ENCODE peak calls at places on chromosomes 5 and 9, in eight cellular contexts. W is CD8-positive, alpha-beta T cell; J is upper lobe of left lung; D is endothelial cell of umbilical vein; C is DND-41; I is uterus; G is PC-3; K is kidney. N is an unnamed sample.

GRCh38 chr5:120535900-120536299 is 71.8 kb downstream of the PRR16 start:
- DNase-seq in W (no peak), J (no peak), D (no peak), C (no peak), I (no peak), G (peak; percentile 35), K (no peak), N (no peak)

GRCh38 chr9:108469654-108470053 is 386.1 kb downstream of the ACTL7B start:
- DNase-seq in W (no peak), J (no peak), D (peak; percentile 31), C (no peak), I (no peak), G (peak; percentile 83), K (no peak), N (no peak)

GRCh38 chr9:38277601-38278200 is 114.8 kb upstream of the ALDH1B1 start:
- DNase-seq in W (no peak), J (no peak), D (no peak), C (no peak), I (no peak), G (peak; percentile 9), K (no peak), N (no peak)

GRCh38 chr9:90956026-90956810 is 154.6 kb downstream of the SYK start:
- DNase-seq in W (no peak), J (no peak), D (no peak), C (no peak), I (no peak), G (no peak), K (no peak), N (no peak)

GRCh38 chr5:107814183-107814582 is 143.4 kb upstream of the EFNA5 start:
- DNase-seq in W (no peak), J (no peak), D (no peak), C (no peak), I (no peak), G (no peak), K (no peak), N (no peak)

GRCh38 chr9:73689091-73689870 is 537.6 kb downstream of the ANXA1 start:
- DNase-seq in W (no peak), J (no peak), D (no peak), C (no peak), I (no peak), G (no peak), K (no peak), N (no peak)

GRCh38 chr5:73625905-73626811 is at the start of gene ARHGEF28:
- DNase-seq in W (peak; percentile 25), J (peak; percentile 95), D (peak; percentile 47), C (no peak), I (peak; percentile 54), G (peak; percentile 80), K (peak; percentile 87), N (no peak)

GRCh38 chr5:57414857-57415256 is 67.8 kb downstream of the ACTBL2 start:
- DNase-seq in W (no peak), J (no peak), D (no peak), C (no peak), I (no peak), G (no peak), K (no peak), N (no peak)

GRCh38 chr5:154521756-154522155 is 43.7 kb upstream of the HAND1 start:
- DNase-seq in W (no peak), J (no peak), D (no peak), C (no peak), I (no peak), G (no peak), K (no peak), N (no peak)

GRCh38 chr5:76622973-76623596 is at the start of gene F2RL2:
- DNase-seq in W (no peak), J (no peak), D (peak; percentile 75), C (no peak), I (peak; percentile 40), G (peak; percentile 43), K (no peak), N (no peak)

GRCh38 chr5:98497391-98497790 is 276.1 kb upstream of the RGMB start:
- DNase-seq in W (no peak), J (no peak), D (peak; percentile 68), C (no peak), I (no peak), G (no peak), K (no peak), N (no peak)

GRCh38 chr5:23024470-23024869 is 171.3 kb upstream of the CDH12 start:
- DNase-seq in W (no peak), J (no peak), D (no peak), C (no peak), I (no peak), G (no peak), K (no peak), N (no peak)

GRCh38 chr5:1321576-1321975 is 23.3 kb downstream of the CLPTM1L start:
- DNase-seq in W (no peak), J (peak; percentile 79), D (no peak), C (no peak), I (no peak), G (no peak), K (peak; percentile 50), N (no peak)

GRCh38 chr5:59049070-59049469 is 466.2 kb downstream of the RAB3C start:
- DNase-seq in W (no peak), J (no peak), D (no peak), C (no peak), I (no peak), G (peak; percentile 38), K (no peak), N (no peak)

GRCh38 chr5:128681764-128682664 is 144.0 kb upstream of the FBN2 start:
- DNase-seq in W (no peak), J (no peak), D (no peak), C (no peak), I (no peak), G (peak; percentile 86), K (no peak), N (no peak)

GRCh38 chr9:101462558-101462957 is 27.0 kb upstream of the ALDOB start:
- DNase-seq in W (no peak), J (no peak), D (peak; percentile 12), C (no peak), I (no peak), G (no peak), K (no peak), N (no peak)

GRCh38 chr5:149471406-149472183 is 79.6 kb downstream of the CSNK1A1 start:
- DNase-seq in W (no peak), J (no peak), D (peak; percentile 55), C (no peak), I (peak; percentile 18), G (peak; percentile 65), K (no peak), N (no peak)

GRCh38 chr5:149472399-149472798 is 78.8 kb downstream of the CSNK1A1 start:
- DNase-seq in W (no peak), J (no peak), D (no peak), C (no peak), I (peak; percentile 13), G (no peak), K (no peak), N (no peak)

GRCh38 chr5:149475777-149476176 is 75.5 kb downstream of the CSNK1A1 start:
- DNase-seq in W (no peak), J (no peak), D (no peak), C (no peak), I (no peak), G (no peak), K (no peak), N (no peak)

GRCh38 chr5:149473441-149473840 is 77.8 kb downstream of the CSNK1A1 start:
- DNase-seq in W (no peak), J (no peak), D (no peak), C (no peak), I (peak; percentile 1), G (no peak), K (no peak), N (no peak)

GRCh38 chr5:149474198-149474597 is 77.0 kb downstream of the CSNK1A1 start:
- DNase-seq in W (no peak), J (no peak), D (no peak), C (no peak), I (peak; percentile 15), G (peak; percentile 82), K (no peak), N (no peak)
- H3K4me1 ChIP-seq in W (no peaks in the 10 kb centered on the region), J (peaks cover 12% of the 10 kb centered on the region), D (peaks cover 8% of the 10 kb centered on the region), C (no peaks in the 10 kb centered on the region), I (no peaks in the 10 kb centered on the region), G (peaks cover 21% of the 10 kb centered on the region), K (peaks cover 14% of the 10 kb centered on the region), N (peaks cover 62% of the 10 kb centered on the region)

DNA sequence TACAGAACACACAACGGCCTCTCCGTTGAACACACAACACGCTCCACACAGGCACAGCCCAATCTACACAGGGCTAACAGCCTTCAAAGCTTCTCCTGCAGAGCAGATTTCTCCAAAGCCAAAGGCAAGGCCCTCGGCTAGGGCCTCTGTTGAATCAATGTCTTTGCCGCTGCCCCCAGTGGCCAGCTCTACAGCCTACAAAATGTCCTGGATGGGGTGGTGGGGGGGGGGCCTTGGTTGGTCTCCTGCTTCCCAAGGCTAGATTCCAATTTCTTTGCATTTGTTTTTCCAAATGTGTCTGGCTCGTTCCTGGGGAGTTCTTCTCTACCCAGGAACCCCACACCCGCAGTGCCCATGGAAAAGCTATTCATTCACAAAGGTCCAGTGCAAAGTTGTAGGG is 167.2 kb downstream of the PAX5 start:
- DNase-seq in W (no peak), J (no peak), D (no peak), C (no peak), I (no peak), G (no peak), K (no peak), N (no peak)
- TF ChIP-seq CTCF in W (no peak), J (no peak), D (no peak), C (peak; percentile 7), I (no peak), G (peak; percentile 41), K (no peak), N (no peak)

DNA sequence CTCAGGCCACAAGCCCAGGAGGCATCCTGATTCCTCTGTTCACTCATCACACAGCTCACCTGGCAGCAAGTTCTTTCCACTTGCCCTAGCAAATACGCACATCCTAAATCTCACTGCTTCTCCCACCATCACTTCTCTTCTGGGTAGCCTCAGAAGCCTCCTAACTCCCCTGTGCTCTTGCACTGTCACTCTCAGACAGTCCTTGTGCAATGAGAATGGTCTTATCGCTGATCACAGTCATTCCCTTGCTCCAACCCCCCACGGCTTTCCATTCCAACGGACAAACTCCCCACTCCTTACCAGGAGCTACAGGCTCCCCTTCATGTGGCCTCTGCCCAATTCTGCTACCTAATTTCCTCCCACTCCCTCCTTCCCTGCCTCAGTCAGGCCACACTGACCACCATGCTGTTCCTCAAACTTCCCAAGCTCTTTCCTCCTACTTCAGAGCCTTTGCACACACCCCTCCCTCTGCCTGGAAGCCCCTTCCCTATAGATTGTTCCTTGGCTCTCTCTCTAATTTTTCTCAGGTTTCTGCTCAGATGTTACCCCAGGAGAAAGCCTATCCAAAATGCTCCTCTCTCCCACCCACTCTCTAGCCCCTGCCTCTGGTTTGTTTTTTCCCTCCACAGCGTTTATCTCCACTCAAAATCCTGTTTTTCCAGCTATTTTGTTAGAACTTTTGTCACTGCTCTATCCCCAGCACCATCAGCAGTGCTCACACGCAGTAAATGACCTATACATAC is 34.1 kb upstream of the TNFAIP8 start:
- DNase-seq in W (no peak), J (no peak), D (no peak), C (no peak), I (no peak), G (peak; percentile 34), K (no peak), N (no peak)
- H3K4me1 ChIP-seq in W (peaks cover 91% of the 10 kb centered on the region), J (peaks cover 19% of the 10 kb centered on the region), D (peaks cover 19% of the 10 kb centered on the region), C (peaks cover 90% of the 10 kb centered on the region), I (no peaks in the 10 kb centered on the region), G (peaks cover 39% of the 10 kb centered on the region), K (no peaks in the 10 kb centered on the region), N (peaks cover 76% of the 10 kb centered on the region)

DNA sequence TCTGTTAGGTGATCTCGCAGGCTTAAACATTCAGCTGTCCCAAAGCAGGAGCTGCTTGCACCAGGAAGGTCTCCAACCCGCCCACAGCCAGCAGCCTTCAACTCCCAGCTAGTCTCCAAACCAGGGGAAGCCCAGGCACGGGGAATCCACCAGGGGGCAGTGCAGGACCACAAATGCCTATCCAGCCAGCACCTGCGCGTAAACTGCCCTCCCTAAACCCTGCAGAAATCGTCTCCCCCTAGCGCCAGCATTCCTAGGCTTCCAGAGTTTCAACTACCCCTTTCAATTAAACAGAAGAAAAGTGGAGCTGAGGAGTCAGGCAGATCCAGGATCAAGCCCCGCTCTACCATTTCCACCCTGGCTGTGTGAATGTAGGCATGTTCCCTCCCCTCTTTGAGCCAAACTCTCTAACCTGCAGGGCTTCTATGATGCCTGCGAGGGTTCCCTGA is 72.0 kb downstream of the HRH2 start:
- DNase-seq in W (peak; percentile 87), J (no peak), D (peak; percentile 81), C (peak; percentile 88), I (peak; percentile 65), G (peak; percentile 91), K (peak; percentile 94), N (peak; percentile 35)
- TF ChIP-seq CTCF in W (peak; percentile 91), J (peak; percentile 93), D (peak; percentile 94), C (peak; percentile 95), I (peak; percentile 76), G (peak; percentile 95), K (peak; percentile 95), N (peak; percentile 89)